ENCODE peak calls at places on chromosomes 12 and 14, in seven cellular contexts. One of them, this sample, is unnamed.

GRCh38 chr14:36383674-36384421 is 63.4 kb upstream of the MBIP start:
- DNase-seq in amygdala: peak; percentile 23
- DNase-seq in astrocyte of the spinal cord: no peak
- DNase-seq in cerebellum: peak; percentile 81
- DNase-seq in non-pigmented ciliary epithelial cell: no peak
- DNase-seq in activated CD4-positive, alpha-beta T cell treated with anti-CD3 and anti-CD28 coated beads, Interleukin-2, amount 50 U/mL, for 48 hours: no peak
- DNase-seq in ELR: no peak
- DNase-seq in this sample: no peak

GRCh38 chr14:100453930-100454329 is 130.8 kb downstream of the SLC25A47 start:
- DNase-seq in amygdala: no peak
- DNase-seq in astrocyte of the spinal cord: no peak
- DNase-seq in cerebellum: no peak
- DNase-seq in non-pigmented ciliary epithelial cell: no peak
- DNase-seq in activated CD4-positive, alpha-beta T cell treated with anti-CD3 and anti-CD28 coated beads, Interleukin-2, amount 50 U/mL, for 48 hours: no peak
- DNase-seq in ELR: no peak
- DNase-seq in this sample: no peak

GRCh38 chr12:80044694-80045046 is 54.7 kb upstream of the OTOGL start:
- DNase-seq in amygdala: no peak
- DNase-seq in astrocyte of the spinal cord: peak; percentile 88
- DNase-seq in cerebellum: no peak
- DNase-seq in non-pigmented ciliary epithelial cell: peak; percentile 74
- DNase-seq in activated CD4-positive, alpha-beta T cell treated with anti-CD3 and anti-CD28 coated beads, Interleukin-2, amount 50 U/mL, for 48 hours: no peak
- DNase-seq in ELR: peak; percentile 97
- DNase-seq in this sample: no peak

GRCh38 chr14:68342216-68342615 is 450.7 kb downstream of the ZFP36L1 start:
- DNase-seq in amygdala: no peak
- DNase-seq in astrocyte of the spinal cord: no peak
- DNase-seq in cerebellum: no peak
- DNase-seq in non-pigmented ciliary epithelial cell: no peak
- DNase-seq in activated CD4-positive, alpha-beta T cell treated with anti-CD3 and anti-CD28 coated beads, Interleukin-2, amount 50 U/mL, for 48 hours: no peak
- DNase-seq in ELR: no peak
- DNase-seq in this sample: no peak

GRCh38 chr14:75636100-75636692 is 24.5 kb downstream of the ERG28 start:
- DNase-seq in amygdala: peak; percentile 49
- DNase-seq in astrocyte of the spinal cord: peak; percentile 54
- DNase-seq in cerebellum: peak; percentile 67
- DNase-seq in non-pigmented ciliary epithelial cell: no peak
- DNase-seq in activated CD4-positive, alpha-beta T cell treated with anti-CD3 and anti-CD28 coated beads, Interleukin-2, amount 50 U/mL, for 48 hours: no peak
- DNase-seq in ELR: peak; percentile 36
- DNase-seq in this sample: peak; percentile 21

GRCh38 chr12:88298761-88299242 is 156.7 kb downstream of the TMTC3 start:
- DNase-seq in amygdala: no peak
- DNase-seq in astrocyte of the spinal cord: peak; percentile 88
- DNase-seq in cerebellum: no peak
- DNase-seq in non-pigmented ciliary epithelial cell: peak; percentile 46
- DNase-seq in activated CD4-positive, alpha-beta T cell treated with anti-CD3 and anti-CD28 coated beads, Interleukin-2, amount 50 U/mL, for 48 hours: peak; percentile 5
- DNase-seq in ELR: peak; percentile 81
- DNase-seq in this sample: no peak

GRCh38 chr12:51891843-51892242 is 3.9 kb downstream of the ANKRD33 start:
- DNase-seq in amygdala: no peak
- DNase-seq in astrocyte of the spinal cord: no peak
- DNase-seq in cerebellum: no peak
- DNase-seq in non-pigmented ciliary epithelial cell: no peak
- DNase-seq in activated CD4-positive, alpha-beta T cell treated with anti-CD3 and anti-CD28 coated beads, Interleukin-2, amount 50 U/mL, for 48 hours: no peak
- DNase-seq in ELR: peak; percentile 58
- DNase-seq in this sample: no peak

GRCh38 chr14:94295360-94296180 is 2.5 kb upstream of the SERPINA10 start:
- DNase-seq in amygdala: no peak
- DNase-seq in astrocyte of the spinal cord: no peak
- DNase-seq in cerebellum: no peak
- DNase-seq in non-pigmented ciliary epithelial cell: no peak
- DNase-seq in activated CD4-positive, alpha-beta T cell treated with anti-CD3 and anti-CD28 coated beads, Interleukin-2, amount 50 U/mL, for 48 hours: no peak
- DNase-seq in ELR: no peak
- DNase-seq in this sample: no peak

GRCh38 chr12:76878045-76878898 is 547 bp downstream of the CSRP2 start:
- DNase-seq in amygdala: no peak
- DNase-seq in astrocyte of the spinal cord: peak; percentile 30
- DNase-seq in cerebellum: peak; percentile 20
- DNase-seq in non-pigmented ciliary epithelial cell: no peak
- DNase-seq in activated CD4-positive, alpha-beta T cell treated with anti-CD3 and anti-CD28 coated beads, Interleukin-2, amount 50 U/mL, for 48 hours: peak; percentile 10
- DNase-seq in ELR: peak; percentile 58
- DNase-seq in this sample: no peak

GRCh38 chr12:57000393-57000792 is 6.0 kb downstream of the ZBTB39 start:
- DNase-seq in amygdala: no peak
- DNase-seq in astrocyte of the spinal cord: no peak
- DNase-seq in cerebellum: no peak
- DNase-seq in non-pigmented ciliary epithelial cell: no peak
- DNase-seq in activated CD4-positive, alpha-beta T cell treated with anti-CD3 and anti-CD28 coated beads, Interleukin-2, amount 50 U/mL, for 48 hours: no peak
- DNase-seq in ELR: peak; percentile 37
- DNase-seq in this sample: no peak

GRCh38 chr12:53277981-53278380 is 9.9 kb downstream of the ESPL1 start:
- DNase-seq in amygdala: no peak
- DNase-seq in astrocyte of the spinal cord: no peak
- DNase-seq in cerebellum: no peak
- DNase-seq in non-pigmented ciliary epithelial cell: no peak
- DNase-seq in activated CD4-positive, alpha-beta T cell treated with anti-CD3 and anti-CD28 coated beads, Interleukin-2, amount 50 U/mL, for 48 hours: no peak
- DNase-seq in ELR: no peak
- DNase-seq in this sample: no peak

GRCh38 chr12:53755451-53756290 is 3.9 kb upstream of the CISTR start:
- DNase-seq in amygdala: no peak
- DNase-seq in astrocyte of the spinal cord: no peak
- DNase-seq in cerebellum: no peak
- DNase-seq in non-pigmented ciliary epithelial cell: no peak
- DNase-seq in activated CD4-positive, alpha-beta T cell treated with anti-CD3 and anti-CD28 coated beads, Interleukin-2, amount 50 U/mL, for 48 hours: no peak
- DNase-seq in ELR: no peak
- DNase-seq in this sample: no peak

GRCh38 chr12:34402228-34402898 is 380.1 kb downstream of the ALG10 start:
- DNase-seq in amygdala: no peak
- DNase-seq in astrocyte of the spinal cord: no peak
- DNase-seq in cerebellum: no peak
- DNase-seq in non-pigmented ciliary epithelial cell: no peak
- DNase-seq in activated CD4-positive, alpha-beta T cell treated with anti-CD3 and anti-CD28 coated beads, Interleukin-2, amount 50 U/mL, for 48 hours: no peak
- DNase-seq in ELR: no peak
- DNase-seq in this sample: no peak

GRCh38 chr12:49041881-49042484 is 18.6 kb downstream of the KMT2D start:
- DNase-seq in amygdala: no peak
- DNase-seq in astrocyte of the spinal cord: no peak
- DNase-seq in cerebellum: peak; percentile 76
- DNase-seq in non-pigmented ciliary epithelial cell: no peak
- DNase-seq in activated CD4-positive, alpha-beta T cell treated with anti-CD3 and anti-CD28 coated beads, Interleukin-2, amount 50 U/mL, for 48 hours: no peak
- DNase-seq in ELR: no peak
- DNase-seq in this sample: no peak